ENCODE peak calls at places on chromosomes 1 and 21, in four cellular contexts. H is psoas muscle, Y is body of pancreas, D is heart right ventricle. O is an unnamed sample.

GRCh38 chr1:36771222-36771621 is 263.1 kb downstream of the GRIK3 start:
- DNase-seq in H (no peak), Y (no peak), D (no peak), O (no peak)

GRCh38 chr1:156104065-156104810 is 10.3 kb upstream of the LMNA start:
- DNase-seq in H (peak; percentile 63), Y (peak; percentile 81), D (peak; percentile 76), O (peak; percentile 89)

GRCh38 chr1:36187800-36188593 is 32.0 kb downstream of the MAP7D1 start:
- DNase-seq in H (peak; percentile 85), Y (peak; percentile 91), D (peak; percentile 76), O (peak; percentile 85)

GRCh38 chr1:46714976-46715375 is 3.9 kb downstream of the EFCAB14 start:
- DNase-seq in H (no peak), Y (no peak), D (no peak), O (no peak)

GRCh38 chr21:41839387-41840000 is 39.6 kb downstream of the PRDM15 start:
- DNase-seq in H (no peak), Y (no peak), D (no peak), O (no peak)

GRCh38 chr1:121586369-121587229 is 401.8 kb downstream of the SRGAP2C start:
- DNase-seq in H (no peak), Y (peak; percentile 18), D (no peak), O (peak; percentile 40)

GRCh38 chr1:77652179-77652745 is 30.2 kb downstream of the ZZZ3 start:
- DNase-seq in H (no peak), Y (no peak), D (no peak), O (no peak)

GRCh38 chr1:208201241-208201640 is 42.9 kb downstream of the PLXNA2 start:
- DNase-seq in H (peak; percentile 43), Y (peak; percentile 83), D (no peak), O (no peak)

GRCh38 chr1:3068400-3069361 is at the start of gene PRDM16:
- DNase-seq in H (peak; percentile 21), Y (peak; percentile 66), D (no peak), O (peak; percentile 78)

GRCh38 chr1:29668761-29669487 is 432.6 kb downstream of the PTPRU start:
- DNase-seq in H (no peak), Y (no peak), D (no peak), O (no peak)

GRCh38 chr1:29671446-29671845 is 435.1 kb downstream of the PTPRU start:
- DNase-seq in H (no peak), Y (no peak), D (no peak), O (no peak)

GRCh38 chr1:29669488-29669871 is 433.2 kb downstream of the PTPRU start:
- DNase-seq in H (no peak), Y (no peak), D (no peak), O (no peak)

GRCh38 chr1:29670752-29671151 is 434.4 kb downstream of the PTPRU start:
- DNase-seq in H (no peak), Y (no peak), D (no peak), O (no peak)

DNA sequence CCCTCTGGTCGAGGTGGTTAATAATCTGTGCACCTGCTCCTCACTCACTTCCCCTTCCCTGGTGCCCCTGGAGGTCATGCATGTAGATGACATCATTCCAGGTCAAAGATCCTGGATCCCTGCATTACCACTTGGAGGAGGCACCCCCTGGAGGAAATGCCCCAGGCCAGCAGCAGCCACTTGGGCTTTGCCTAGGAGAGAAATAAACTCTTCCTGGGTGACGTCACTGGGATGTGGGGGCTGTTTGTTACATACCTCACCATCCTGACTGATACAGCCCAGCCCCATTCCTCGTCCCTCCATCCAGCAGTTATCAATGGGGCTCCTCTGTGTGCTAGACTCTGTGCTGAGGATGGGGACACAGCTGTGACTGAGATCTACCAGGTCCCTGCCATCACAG is 433.6 kb downstream of the PTPRU start:
- DNase-seq in H (no peak), Y (no peak), D (no peak), O (no peak)
- H3K4me1 ChIP-seq in H (no peaks in the 10 kb centered on the region), Y (no peaks in the 10 kb centered on the region), D (no peaks in the 10 kb centered on the region), O (no peaks in the 10 kb centered on the region)

DNA sequence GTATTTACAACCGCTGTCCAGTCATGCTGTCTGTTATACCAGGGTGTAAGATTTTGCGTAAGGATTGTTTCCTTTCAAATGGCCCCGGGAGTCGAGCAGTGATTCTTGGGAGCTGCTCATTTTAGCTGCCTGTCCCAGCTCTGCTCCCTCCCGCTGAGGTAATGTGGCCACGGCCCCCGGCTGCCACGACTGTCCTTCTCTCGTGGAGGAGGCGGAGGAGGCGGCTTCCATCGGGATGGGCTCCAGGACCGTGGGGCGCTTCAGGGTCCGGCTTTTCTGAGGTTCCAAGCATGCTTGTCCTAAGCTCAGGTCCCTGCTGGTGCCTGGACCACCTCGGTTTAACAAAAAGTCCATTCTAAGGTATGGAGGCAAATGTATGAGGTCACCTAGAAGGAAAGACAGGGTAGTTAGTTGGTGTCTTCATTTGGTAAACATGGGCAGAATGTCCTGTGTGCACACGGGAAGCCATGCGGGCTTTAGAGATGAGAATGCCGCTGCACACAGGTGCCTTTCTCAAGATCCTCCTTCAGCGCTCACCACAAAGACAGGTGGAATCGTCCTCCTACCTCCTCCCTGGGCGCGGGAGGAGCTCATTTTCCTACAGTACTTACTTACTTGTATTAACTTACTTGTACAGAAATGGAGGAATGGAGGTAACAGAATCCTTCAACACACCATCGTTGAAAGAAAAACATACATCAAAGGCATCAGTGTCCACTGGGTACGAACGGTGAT is 145.9 kb downstream of the PCP4 start:
- DNase-seq in H (no peak), Y (no peak), D (no peak), O (no peak)
- H3K9me3 ChIP-seq in H (no peaks in the 10 kb centered on the region), Y (no peaks in the 10 kb centered on the region), D (no peaks in the 10 kb centered on the region), O (peaks cover 11% of the 10 kb centered on the region)

DNA sequence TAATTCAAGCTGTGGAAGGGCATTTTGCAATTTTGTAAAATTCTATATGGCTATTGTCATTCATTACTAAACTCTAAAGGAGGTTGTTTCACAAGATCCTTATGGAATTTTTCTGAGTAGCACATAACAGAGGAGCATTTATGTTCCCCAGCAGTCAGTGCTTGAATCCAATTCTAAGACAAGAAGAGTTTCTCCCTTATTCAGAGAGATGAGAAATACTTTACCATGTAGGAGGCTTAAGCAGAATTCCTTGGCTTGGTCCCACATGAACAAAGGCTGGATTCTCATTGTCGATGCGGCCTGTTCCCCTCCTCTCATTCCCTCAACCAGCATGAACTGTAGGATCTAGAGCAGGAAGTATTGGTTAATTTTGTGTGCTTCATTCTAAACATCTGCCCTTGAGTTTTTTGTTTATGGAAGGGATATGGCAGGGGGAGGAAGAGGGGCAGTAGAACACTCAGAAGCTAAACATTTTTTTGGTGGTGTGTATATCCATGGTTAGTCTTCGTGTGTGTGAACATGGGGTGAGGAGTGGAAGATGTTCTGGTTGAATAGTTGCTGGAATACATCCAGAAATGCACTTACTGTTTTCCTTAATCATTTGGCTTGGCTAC is 74.3 kb downstream of the LAMC1 start:
- DNase-seq in H (no peak), Y (no peak), D (no peak), O (no peak)
- H3K4me1 ChIP-seq in H (peaks cover 50% of the 10 kb centered on the region), Y (peaks cover 38% of the 10 kb centered on the region), D (peaks cover 92% of the 10 kb centered on the region), O (peaks cover 29% of the 10 kb centered on the region)

GRCh38 chr1:183952101-183952500 is 85.4 kb downstream of the COLGALT2 start:
- DNase-seq in H (no peak), Y (no peak), D (no peak), O (no peak)
- H3K9me3 ChIP-seq in H (peaks cover 5% of the 10 kb centered on the region), Y (no peaks in the 10 kb centered on the region), D (no peaks in the 10 kb centered on the region), O (no peaks in the 10 kb centered on the region)

O was measured in left lung.